ENCODE peak calls at places on chromosomes 12 and 14, in five cellular contexts. D is AG04449, J is fibroblast of mammary gland, T is BE2C, Z is non-pigmented ciliary epithelial cell. Y is an unnamed sample.

GRCh38 chr12:102675672-102676071 is 195.3 kb upstream of the IGF1 start:
- DNase-seq in Z (no peak), T (no peak), D (no peak), J (peak), Y (peak)

GRCh38 chr12:46555379-46555778 is 182.8 kb upstream of the SLC38A2 start:
- DNase-seq in Z (no peak), D (peak), T (no peak), J (peak), Y (no peak)

GRCh38 chr14:63852817-63853730 is at the start of gene SYNE2:
- DNase-seq in D (no peak), J (peak), T (peak), Z (no peak), Y (no peak)

GRCh38 chr14:103562135-103562384 is 397 bp downstream of the BAG5 start:
- DNase-seq in D (no peak), J (no peak), Z (no peak), T (no peak), Y (no peak)

GRCh38 chr12:18224745-18225144 is 36.6 kb upstream of the PIK3C2G start:
- DNase-seq in D (no peak), Z (no peak), T (no peak), J (peak), Y (peak)

GRCh38 chr14:100855256-100855930 is 29.5 kb downstream of the MEG3 start:
- DNase-seq in D (no peak), Z (no peak), T (no peak), J (no peak), Y (no peak)

GRCh38 chr12:123571343-123571813 is 13.0 kb upstream of the TMED2 start:
- DNase-seq in T (peak), J (peak), Z (no peak), D (no peak), Y (no peak)

GRCh38 chr14:71063351-71063750 is 156.1 kb downstream of the PCNX1 start:
- DNase-seq in J (peak), Z (no peak), D (no peak), T (no peak), Y (no peak)